ENCODE peak calls at places on chromosome 12, in five cellular contexts. I is AG20443; R is activated T-cell treated with anti-CD3 and anti-CD28 coated beads, Interleukin-2, amount 50 U/mL, for 72 hours; K is stimulated activated CD8-positive, alpha-beta memory T cell treated with anti-CD3 and anti-CD28 coated beads, Interleukin-4, amount 100 ng/mL, for 48 hours; Q is amniotic epithelial cell. S is an unnamed sample.

GRCh38 chr12:14138495-14138894 is 157.1 kb upstream of the GRIN2B start:
- DNase-seq in Q (no peak), I (no peak), R (no peak), K (no peak), S (no peak)

GRCh38 chr12:117208811-117209455 is 18.7 kb upstream of the FBXO21 start:
- DNase-seq in Q (no peak), I (no peak), R (no peak), K (no peak), S (no peak)

GRCh38 chr12:3137268-3137761 is 60.1 kb downstream of the TSPAN9 start:
- DNase-seq in I (peak), R (no peak), Q (no peak), K (no peak), S (no peak)

GRCh38 chr12:96271469-96272199 is 77.5 kb downstream of the ELK3 start:
- DNase-seq in R (no peak), K (no peak), I (peak), Q (peak), S (no peak)

GRCh38 chr12:26434299-26434915 is 239.0 kb downstream of the SSPN start:
- DNase-seq in K (no peak), R (peak), Q (peak), I (peak), S (peak)

GRCh38 chr12:113898466-113898865 is 67.7 kb downstream of the RBM19 start:
- DNase-seq in R (no peak), K (no peak), I (no peak), Q (no peak), S (no peak)

GRCh38 chr12:93892431-93893210 is 215.4 kb downstream of the CRADD start:
- DNase-seq in K (no peak), R (no peak), I (no peak), Q (peak), S (no peak)

GRCh38 chr12:117189725-117190209 is 503 bp downstream of the FBXO21 start:
- DNase-seq in I (peak), K (peak), Q (peak), R (peak), S (peak)

GRCh38 chr12:28383368-28383767 is 193.1 kb downstream of the CCDC91 start:
- DNase-seq in K (no peak), R (no peak), Q (no peak), I (no peak), S (no peak)

GRCh38 chr12:107514887-107515445 is 170.6 kb upstream of the PWP1 start:
- DNase-seq in K (no peak), I (peak), R (no peak), Q (peak), S (no peak)

GRCh38 chr12:11638271-11638916 is 11.1 kb upstream of the ETV6 start:
- DNase-seq in K (no peak), I (peak), Q (no peak), R (no peak), S (no peak)

GRCh38 chr12:46456356-46457334 is 84.1 kb upstream of the SLC38A2 start:
- DNase-seq in R (no peak), Q (peak), I (no peak), K (no peak), S (no peak)

GRCh38 chr12:12896261-12896660 is 4.9 kb downstream of the GPRC5A start:
- DNase-seq in K (no peak), I (peak), Q (peak), R (no peak), S (no peak)

GRCh38 chr12:84174115-84174514 is 738.5 kb downstream of the SLC6A15 start:
- DNase-seq in I (no peak), R (no peak), K (no peak), Q (no peak), S (no peak)